ENCODE peak calls at places on chromosomes 2 and 18, in five cellular contexts. One of them, this sample, is unnamed.
A peak's percentile ranks its signal among the peaks of the same experiment; 100 is the strongest.

GRCh38 chr2:207516206-207516605 is 13.6 kb upstream of the CREB1 start:
- DNase-seq in WTC11: no peak
- DNase-seq in HepG2: no peak
- DNase-seq in GM12878: no peak
- DNase-seq in H1: no peak
- DNase-seq in this sample: no peak

GRCh38 chr2:39913648-39914456 is 134.8 kb upstream of the THUMPD2 start:
- DNase-seq in WTC11: no peak
- DNase-seq in HepG2: peak; percentile 60
- DNase-seq in GM12878: peak; percentile 7
- DNase-seq in H1: no peak
- DNase-seq in this sample: peak; percentile 59

GRCh38 chr2:221943078-221943810 is 355.6 kb downstream of the PAX3 start:
- DNase-seq in WTC11: no peak
- DNase-seq in HepG2: no peak
- DNase-seq in GM12878: no peak
- DNase-seq in H1: no peak
- DNase-seq in this sample: no peak

GRCh38 chr2:10971855-10972348 is 60.2 kb downstream of the KCNF1 start:
- DNase-seq in WTC11: no peak
- DNase-seq in HepG2: no peak
- DNase-seq in GM12878: no peak
- DNase-seq in H1: no peak
- DNase-seq in this sample: no peak

GRCh38 chr2:26187114-26187513 is 14.2 kb downstream of the GAREM2 start:
- DNase-seq in WTC11: no peak
- DNase-seq in HepG2: no peak
- DNase-seq in GM12878: no peak
- DNase-seq in H1: peak; percentile 43
- DNase-seq in this sample: no peak

GRCh38 chr18:42039396-42039795 is 84.4 kb downstream of the PIK3C3 start:
- DNase-seq in WTC11: no peak
- DNase-seq in HepG2: no peak
- DNase-seq in GM12878: no peak
- DNase-seq in H1: no peak
- DNase-seq in this sample: no peak

GRCh38 chr2:207694811-207695281 is 16.6 kb upstream of the CCNYL1 start:
- DNase-seq in WTC11: no peak
- DNase-seq in HepG2: no peak
- DNase-seq in GM12878: no peak
- DNase-seq in H1: no peak
- DNase-seq in this sample: no peak

GRCh38 chr18:784470-785172 is 27.4 kb downstream of the YES1 start:
- DNase-seq in WTC11: no peak
- DNase-seq in HepG2: no peak
- DNase-seq in GM12878: no peak
- DNase-seq in H1: no peak
- DNase-seq in this sample: no peak

GRCh38 chr18:8212893-8213805 is 396.1 kb upstream of the RAB12 start:
- DNase-seq in WTC11: no peak
- DNase-seq in HepG2: no peak
- DNase-seq in GM12878: no peak
- DNase-seq in H1: no peak
- DNase-seq in this sample: no peak

GRCh38 chr18:12906119-12906518 is 22.1 kb upstream of the PTPN2 start:
- DNase-seq in WTC11: no peak
- DNase-seq in HepG2: no peak
- DNase-seq in GM12878: no peak
- DNase-seq in H1: no peak
- DNase-seq in this sample: no peak

GRCh38 chr18:9101730-9102390 is 639 bp upstream of the NDUFV2 start:
- DNase-seq in WTC11: no peak
- DNase-seq in HepG2: peak; percentile 67
- DNase-seq in GM12878: no peak
- DNase-seq in H1: no peak
- DNase-seq in this sample: peak; percentile 44

GRCh38 chr2:2399390-2399789 is 68.3 kb upstream of the MYT1L start:
- DNase-seq in WTC11: no peak
- DNase-seq in HepG2: no peak
- DNase-seq in GM12878: no peak
- DNase-seq in H1: no peak
- DNase-seq in this sample: no peak

GRCh38 chr2:202965810-202966454 is 48.7 kb upstream of the NBEAL1 start:
- DNase-seq in WTC11: no peak
- DNase-seq in HepG2: peak; percentile 17
- DNase-seq in GM12878: peak; percentile 60
- DNase-seq in H1: no peak
- DNase-seq in this sample: peak; percentile 6

GRCh38 chr2:227125506-227125905 is 38.5 kb downstream of the COL4A4 start:
- DNase-seq in WTC11: peak; percentile 65
- DNase-seq in HepG2: peak; percentile 25
- DNase-seq in GM12878: no peak
- DNase-seq in H1: peak; percentile 60
- DNase-seq in this sample: no peak

GRCh38 chr2:156864230-156864629 is 393.3 kb upstream of the GALNT5 start:
- DNase-seq in WTC11: no peak
- DNase-seq in HepG2: no peak
- DNase-seq in GM12878: no peak
- DNase-seq in H1: no peak
- DNase-seq in this sample: no peak

GRCh38 chr2:182897137-182897536 is 30.7 kb upstream of the FRZB start:
- DNase-seq in WTC11: no peak
- DNase-seq in HepG2: no peak
- DNase-seq in GM12878: no peak
- DNase-seq in H1: no peak
- DNase-seq in this sample: no peak

GRCh38 chr2:40240067-40240466 is 211.8 kb downstream of the SLC8A1 start:
- DNase-seq in WTC11: no peak
- DNase-seq in HepG2: no peak
- DNase-seq in GM12878: no peak
- DNase-seq in H1: no peak
- DNase-seq in this sample: no peak

GRCh38 chr2:65586516-65586915 is 154.1 kb upstream of the SPRED2 start:
- DNase-seq in WTC11: no peak
- DNase-seq in HepG2: no peak
- DNase-seq in GM12878: no peak
- DNase-seq in H1: no peak
- DNase-seq in this sample: no peak

GRCh38 chr2:111209045-111209514 is 88.4 kb downstream of the BCL2L11 start:
- DNase-seq in WTC11: no peak
- DNase-seq in HepG2: no peak
- DNase-seq in GM12878: peak; percentile 97
- DNase-seq in H1: no peak
- DNase-seq in this sample: no peak

GRCh38 chr2:227376911-227377396 is 2.2 kb downstream of the TM4SF20 start:
- DNase-seq in WTC11: no peak
- DNase-seq in HepG2: no peak
- DNase-seq in GM12878: no peak
- DNase-seq in H1: no peak
- DNase-seq in this sample: no peak

GRCh38 chr2:231800493-231801091 is 14.3 kb downstream of the COPS7B start:
- DNase-seq in WTC11: peak; percentile 77
- DNase-seq in HepG2: peak; percentile 55
- DNase-seq in GM12878: no peak
- DNase-seq in H1: peak; percentile 78
- DNase-seq in this sample: peak; percentile 32
- TF ChIP-seq ATF3 in WTC11: no peak
- TF ChIP-seq ATF3 in HepG2: no peak
- TF ChIP-seq ATF3 in GM12878: no peak
- TF ChIP-seq ATF3 in H1: no peak
- TF ChIP-seq ATF3 in this sample: no peak

DNA sequence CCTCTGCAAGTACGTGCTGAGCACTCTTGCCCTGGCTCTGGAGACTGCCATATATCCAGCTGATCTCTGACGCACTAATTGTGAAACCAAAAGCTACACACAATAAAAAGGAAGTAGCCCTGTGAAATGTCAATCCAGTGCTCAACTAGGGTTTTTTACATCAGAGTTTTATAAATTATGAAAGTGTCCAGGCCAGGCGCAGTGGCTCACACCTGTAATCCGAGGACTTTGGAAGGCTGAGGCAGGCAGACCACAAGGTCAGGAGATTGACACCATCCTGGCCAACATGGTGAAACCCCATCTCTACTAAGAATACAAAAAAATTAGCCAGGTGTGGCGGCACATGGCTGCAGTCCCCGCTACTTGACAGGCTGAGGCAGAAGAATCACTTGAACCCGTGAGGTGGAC is 24.5 kb upstream of the PEX13 start:
- DNase-seq in WTC11: no peak
- DNase-seq in HepG2: no peak
- DNase-seq in GM12878: peak; percentile 83
- DNase-seq in H1: no peak
- DNase-seq in this sample: no peak
- TF ChIP-seq ATF3 in WTC11: no peak
- TF ChIP-seq ATF3 in HepG2: no peak
- TF ChIP-seq ATF3 in GM12878: no peak
- TF ChIP-seq ATF3 in H1: no peak
- TF ChIP-seq ATF3 in this sample: no peak

GRCh38 chr2:20955277-20956026 is 88.4 kb downstream of the APOB start:
- DNase-seq in WTC11: no peak
- DNase-seq in HepG2: peak; percentile 49
- DNase-seq in GM12878: no peak
- DNase-seq in H1: no peak
- DNase-seq in this sample: no peak
- TF ChIP-seq ATF3 in WTC11: no peak
- TF ChIP-seq ATF3 in HepG2: no peak
- TF ChIP-seq ATF3 in GM12878: no peak
- TF ChIP-seq ATF3 in H1: no peak
- TF ChIP-seq ATF3 in this sample: no peak

GRCh38 chr2:215528555-215528954 is 92.7 kb upstream of the FN1 start:
- DNase-seq in WTC11: no peak
- DNase-seq in HepG2: peak; percentile 64
- DNase-seq in GM12878: no peak
- DNase-seq in H1: no peak
- DNase-seq in this sample: no peak
- TF ChIP-seq ATF3 in WTC11: no peak
- TF ChIP-seq ATF3 in HepG2: no peak
- TF ChIP-seq ATF3 in GM12878: no peak
- TF ChIP-seq ATF3 in H1: no peak
- TF ChIP-seq ATF3 in this sample: no peak

DNA sequence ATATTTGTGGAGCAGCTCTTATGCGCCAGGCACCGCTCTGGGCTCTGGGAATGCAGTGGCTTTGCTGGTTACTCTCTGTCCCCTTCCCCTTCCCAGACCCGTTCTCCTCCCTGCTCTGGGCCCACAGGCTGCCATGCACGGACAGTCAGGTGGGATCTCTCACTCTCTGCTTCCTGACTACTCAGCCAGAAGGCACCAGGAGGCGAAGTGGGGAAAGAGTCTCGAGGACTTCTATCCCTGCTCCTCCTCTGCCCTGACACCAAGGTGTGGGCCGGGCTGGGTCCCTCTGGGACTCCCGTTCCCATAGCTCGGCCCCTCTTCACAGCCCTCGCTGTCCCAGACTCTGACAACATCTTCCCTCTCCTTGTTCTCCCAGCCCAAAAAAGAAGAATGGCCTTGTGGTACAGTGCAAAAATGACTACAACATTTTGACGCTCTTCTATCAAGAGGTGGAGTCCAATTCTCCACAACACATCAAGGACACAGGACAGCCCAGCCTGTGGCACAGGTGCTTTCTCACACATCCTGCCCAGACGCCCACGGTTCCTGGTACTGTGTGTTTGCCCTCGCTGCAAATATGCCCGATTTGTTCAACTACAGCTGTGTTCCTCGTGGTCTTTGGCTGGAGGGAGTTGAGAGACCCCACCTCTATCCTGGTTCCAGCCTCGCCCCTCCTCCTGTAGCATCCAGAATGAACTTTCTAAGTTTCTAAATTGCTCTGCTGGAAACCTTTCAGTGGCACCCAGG is 14.0 kb upstream of the DUSP2 start:
- DNase-seq in WTC11: no peak
- DNase-seq in HepG2: no peak
- DNase-seq in GM12878: no peak
- DNase-seq in H1: no peak
- DNase-seq in this sample: no peak
- TF ChIP-seq ATF3 in WTC11: no peak
- TF ChIP-seq ATF3 in HepG2: no peak
- TF ChIP-seq ATF3 in GM12878: no peak
- TF ChIP-seq ATF3 in H1: no peak
- TF ChIP-seq ATF3 in this sample: no peak

GRCh38 chr2:224966663-224967062 is 75.6 kb downstream of the DOCK10 start:
- DNase-seq in WTC11: no peak
- DNase-seq in HepG2: no peak
- DNase-seq in GM12878: no peak
- DNase-seq in H1: no peak
- DNase-seq in this sample: no peak
- TF ChIP-seq ATF3 in WTC11: no peak
- TF ChIP-seq ATF3 in HepG2: no peak
- TF ChIP-seq ATF3 in GM12878: no peak
- TF ChIP-seq ATF3 in H1: no peak
- TF ChIP-seq ATF3 in this sample: no peak

DNA sequence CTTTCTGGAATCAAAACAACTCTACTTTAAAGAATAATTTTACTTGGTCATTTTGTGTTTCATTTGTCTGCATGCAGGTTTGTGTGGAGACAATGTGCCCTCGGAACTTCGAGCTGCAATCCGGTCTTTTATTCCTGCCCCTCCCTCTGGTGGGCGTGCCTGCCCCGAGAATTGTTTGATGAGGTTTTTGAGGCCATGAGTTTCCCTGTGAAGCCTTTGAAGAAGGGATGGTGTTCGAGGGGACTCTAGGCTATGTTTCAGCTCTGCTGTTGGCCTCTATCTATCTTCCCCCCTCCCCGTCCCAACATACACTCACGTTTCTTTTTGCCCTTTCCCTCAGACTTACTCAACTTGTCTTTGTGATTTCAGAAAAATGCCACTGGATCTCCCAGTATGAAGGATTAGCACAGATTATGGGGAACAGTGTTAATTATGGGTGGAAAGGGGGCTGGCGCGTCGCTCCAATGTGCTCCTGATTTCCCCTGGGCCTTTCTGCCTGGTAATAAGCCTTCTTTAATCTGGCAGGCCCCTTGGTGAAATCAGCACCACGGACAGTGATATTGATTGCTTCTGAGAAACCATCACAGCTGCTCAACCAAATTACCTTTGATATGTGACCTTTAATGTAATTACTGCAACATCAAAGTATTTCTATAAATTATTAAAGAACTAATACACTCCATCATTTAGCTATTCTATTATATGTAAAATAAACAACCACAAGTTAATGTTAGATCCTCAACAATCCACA is 82.2 kb downstream of the CELF4 start:
- DNase-seq in WTC11: peak; percentile 59
- DNase-seq in HepG2: no peak
- DNase-seq in GM12878: no peak
- DNase-seq in H1: no peak
- DNase-seq in this sample: no peak
- TF ChIP-seq ATF3 in WTC11: no peak
- TF ChIP-seq ATF3 in HepG2: no peak
- TF ChIP-seq ATF3 in GM12878: no peak
- TF ChIP-seq ATF3 in H1: no peak
- TF ChIP-seq ATF3 in this sample: no peak

GRCh38 chr2:34627003-34627402 is 1027.9 kb upstream of the FAM98A start:
- DNase-seq in WTC11: no peak
- DNase-seq in HepG2: no peak
- DNase-seq in GM12878: no peak
- DNase-seq in H1: no peak
- DNase-seq in this sample: no peak
- TF ChIP-seq ATF3 in WTC11: no peak
- TF ChIP-seq ATF3 in HepG2: no peak
- TF ChIP-seq ATF3 in GM12878: no peak
- TF ChIP-seq ATF3 in H1: no peak
- TF ChIP-seq ATF3 in this sample: no peak

GRCh38 chr2:70468898-70469297 is 84.7 kb downstream of the TGFA start:
- DNase-seq in WTC11: no peak
- DNase-seq in HepG2: no peak
- DNase-seq in GM12878: no peak
- DNase-seq in H1: no peak
- DNase-seq in this sample: no peak
- TF ChIP-seq ATF3 in WTC11: no peak
- TF ChIP-seq ATF3 in HepG2: no peak
- TF ChIP-seq ATF3 in GM12878: no peak
- TF ChIP-seq ATF3 in H1: no peak
- TF ChIP-seq ATF3 in this sample: no peak

This sample was measured in HCT116.